ENCODE peak calls at places on chromosomes 7 and 10, in six cellular contexts. One of them, this sample, is unnamed.

GRCh38 chr7:130732980-130733865 is 784 bp downstream of the KLF14 start:
- DNase-seq in GM12892: peak
- DNase-seq in GM12878: no peak
- DNase-seq in H1: peak
- DNase-seq in HepG2: no peak
- DNase-seq in K562: peak
- DNase-seq in this sample: no peak

GRCh38 chr7:16187131-16187530 is 234.2 kb downstream of the CRPPA start:
- DNase-seq in GM12892: no peak
- DNase-seq in K562: no peak
- DNase-seq in GM12878: no peak
- DNase-seq in HepG2: no peak
- DNase-seq in H1: no peak
- DNase-seq in this sample: no peak

GRCh38 chr7:81014266-81014665 is 95.4 kb upstream of the SEMA3C start:
- DNase-seq in GM12892: no peak
- DNase-seq in K562: no peak
- DNase-seq in GM12878: no peak
- DNase-seq in H1: no peak
- DNase-seq in HepG2: no peak
- DNase-seq in this sample: no peak

GRCh38 chr7:8147760-8148463 is 114.1 kb downstream of the ICA1 start:
- DNase-seq in GM12892: no peak
- DNase-seq in HepG2: no peak
- DNase-seq in K562: no peak
- DNase-seq in H1: no peak
- DNase-seq in GM12878: no peak
- DNase-seq in this sample: no peak

GRCh38 chr10:110535958-110536891 is 31.3 kb upstream of the SMC3 start:
- DNase-seq in K562: no peak
- DNase-seq in HepG2: peak
- DNase-seq in GM12892: no peak
- DNase-seq in H1: no peak
- DNase-seq in GM12878: peak
- DNase-seq in this sample: no peak

GRCh38 chr10:129683519-129683918 is 216.5 kb downstream of the MGMT start:
- DNase-seq in HepG2: no peak
- DNase-seq in GM12892: no peak
- DNase-seq in GM12878: no peak
- DNase-seq in K562: no peak
- DNase-seq in H1: no peak
- DNase-seq in this sample: no peak

GRCh38 chr7:84245831-84246230 is 51.2 kb upstream of the SEMA3A start:
- DNase-seq in H1: no peak
- DNase-seq in GM12878: no peak
- DNase-seq in K562: no peak
- DNase-seq in HepG2: peak
- DNase-seq in GM12892: no peak
- DNase-seq in this sample: no peak

GRCh38 chr7:97006146-97006950 is 995 bp downstream of the DLX6 start:
- DNase-seq in H1: peak
- DNase-seq in GM12878: no peak
- DNase-seq in HepG2: peak
- DNase-seq in K562: no peak
- DNase-seq in GM12892: peak
- DNase-seq in this sample: peak

GRCh38 chr7:26399309-26399610 is 107.6 kb downstream of the SNX10 start:
- DNase-seq in K562: no peak
- DNase-seq in GM12892: no peak
- DNase-seq in H1: no peak
- DNase-seq in GM12878: no peak
- DNase-seq in HepG2: no peak
- DNase-seq in this sample: no peak

DNA sequence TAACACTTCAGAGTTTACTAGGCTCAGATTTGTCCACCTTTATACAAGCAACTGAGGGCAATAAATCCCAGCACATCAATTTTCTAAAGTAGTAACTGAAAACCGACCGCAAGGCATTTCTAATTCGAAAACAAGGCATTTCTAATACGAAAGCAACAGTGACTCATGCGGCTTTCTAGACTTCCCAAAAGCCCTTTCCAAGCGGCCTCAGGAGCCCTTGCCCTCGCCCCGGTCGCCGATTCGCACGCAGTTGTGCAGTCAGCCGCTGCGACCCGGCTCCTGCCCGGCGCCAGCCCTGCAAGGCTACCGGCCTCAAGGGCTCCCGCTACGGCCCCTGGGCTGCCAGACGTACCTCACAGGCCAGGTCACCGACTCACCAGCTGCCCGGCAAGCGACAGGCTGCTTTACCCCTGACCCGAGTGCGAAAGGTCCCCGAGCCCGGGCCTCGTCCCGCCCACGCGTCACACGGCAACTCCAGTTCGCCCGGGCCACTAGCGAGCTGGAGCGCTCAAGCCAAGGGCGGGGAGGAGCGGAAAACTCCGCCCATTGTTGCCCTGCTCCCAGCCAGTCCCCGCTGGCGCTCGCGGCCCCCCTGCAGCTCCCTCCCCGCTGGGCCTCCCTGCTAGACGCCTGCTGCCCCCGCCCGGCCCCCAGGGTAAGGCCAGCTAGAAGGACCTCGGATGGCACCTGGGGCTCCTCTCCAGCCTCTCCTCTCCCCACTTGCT is 7.3 kb downstream of the NCOA4 start:
- DNase-seq in GM12892: peak
- DNase-seq in K562: peak
- DNase-seq in GM12878: peak
- DNase-seq in H1: peak
- DNase-seq in HepG2: peak
- DNase-seq in this sample: peak
- TF ChIP-seq POLR2A in GM12892: peak
- TF ChIP-seq POLR2A in K562: peak
- TF ChIP-seq POLR2A in GM12878: peak
- TF ChIP-seq POLR2A in H1: peak
- TF ChIP-seq POLR2A in HepG2: peak
- TF ChIP-seq POLR2A in this sample: peak

GRCh38 chr7:73557397-73558257 is at the start of gene BCL7B:
- DNase-seq in H1: peak
- DNase-seq in HepG2: peak
- DNase-seq in GM12892: peak
- DNase-seq in K562: peak
- DNase-seq in GM12878: no peak
- DNase-seq in this sample: peak

GRCh38 chr7:73560035-73560835 is 2.7 kb upstream of the BCL7B start:
- DNase-seq in HepG2: peak
- DNase-seq in GM12878: no peak
- DNase-seq in GM12892: no peak
- DNase-seq in K562: peak
- DNase-seq in H1: no peak
- DNase-seq in this sample: no peak

GRCh38 chr7:73556208-73557107 is 1.0 kb downstream of the BCL7B start:
- DNase-seq in HepG2: no peak
- DNase-seq in GM12892: no peak
- DNase-seq in H1: no peak
- DNase-seq in GM12878: no peak
- DNase-seq in K562: no peak
- DNase-seq in this sample: no peak

GRCh38 chr7:73555411-73555982 is 2.0 kb downstream of the BCL7B start:
- DNase-seq in GM12878: no peak
- DNase-seq in H1: no peak
- DNase-seq in HepG2: no peak
- DNase-seq in K562: no peak
- DNase-seq in GM12892: no peak
- DNase-seq in this sample: no peak

GRCh38 chr7:73557108-73557396 is 438 bp downstream of the BCL7B start:
- DNase-seq in K562: peak
- DNase-seq in HepG2: peak
- DNase-seq in H1: peak
- DNase-seq in GM12892: peak
- DNase-seq in GM12878: peak
- DNase-seq in this sample: peak
- TF ChIP-seq POLR2AphosphoS5 in K562: peak
- TF ChIP-seq POLR2AphosphoS5 in HepG2: no peak
- TF ChIP-seq POLR2AphosphoS5 in H1: no peak
- TF ChIP-seq POLR2AphosphoS5 in GM12892: no peak
- TF ChIP-seq POLR2AphosphoS5 in GM12878: no peak
- TF ChIP-seq POLR2AphosphoS5 in this sample: no peak

GRCh38 chr7:148944935-148945934 is 61.1 kb upstream of the EZH2 start:
- DNase-seq in H1: no peak
- DNase-seq in GM12878: no peak
- DNase-seq in GM12892: no peak
- DNase-seq in K562: no peak
- DNase-seq in HepG2: no peak
- DNase-seq in this sample: no peak
- TF ChIP-seq TAF1 in H1: no peak
- TF ChIP-seq TAF1 in GM12878: no peak
- TF ChIP-seq TAF1 in GM12892: no peak
- TF ChIP-seq TAF1 in K562: no peak
- TF ChIP-seq TAF1 in HepG2: no peak
- TF ChIP-seq TAF1 in this sample: no peak

DNA sequence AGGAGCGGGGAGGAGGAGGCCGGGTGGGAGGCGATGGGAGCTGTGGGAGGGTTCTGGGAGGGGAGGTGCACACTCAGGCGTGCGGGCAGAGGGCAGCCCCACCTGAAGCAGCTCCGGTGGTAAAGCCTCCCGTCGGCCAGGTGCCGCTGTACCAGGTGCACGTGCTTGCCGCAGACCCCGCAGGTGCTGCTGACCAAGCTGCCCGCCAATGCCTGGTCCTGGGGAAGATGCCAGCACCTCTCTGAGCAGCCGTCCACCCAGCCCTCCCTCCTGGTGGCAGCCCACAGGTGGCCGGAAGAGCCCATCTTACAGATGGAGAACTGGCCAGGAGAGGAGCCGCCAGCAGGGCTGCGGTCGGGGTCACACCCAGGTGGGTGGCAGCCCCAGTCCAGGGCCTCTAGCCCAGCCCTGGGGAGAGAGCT is 12.6 kb downstream of the MICALL2 start:
- DNase-seq in H1: no peak
- DNase-seq in HepG2: no peak
- DNase-seq in K562: no peak
- DNase-seq in GM12878: no peak
- DNase-seq in GM12892: no peak
- DNase-seq in this sample: no peak
- TF ChIP-seq POLR2A in H1: no peak
- TF ChIP-seq POLR2A in HepG2: no peak
- TF ChIP-seq POLR2A in K562: no peak
- TF ChIP-seq POLR2A in GM12878: no peak
- TF ChIP-seq POLR2A in GM12892: no peak
- TF ChIP-seq POLR2A in this sample: no peak

GRCh38 chr10:93222211-93222754 is 148.6 kb downstream of the CYP26A1 start:
- DNase-seq in GM12892: no peak
- DNase-seq in K562: no peak
- DNase-seq in GM12878: no peak
- DNase-seq in H1: no peak
- DNase-seq in HepG2: no peak
- DNase-seq in this sample: no peak
- TF ChIP-seq POLR2AphosphoS5 in GM12892: no peak
- TF ChIP-seq POLR2AphosphoS5 in K562: no peak
- TF ChIP-seq POLR2AphosphoS5 in GM12878: no peak
- TF ChIP-seq POLR2AphosphoS5 in H1: no peak
- TF ChIP-seq POLR2AphosphoS5 in HepG2: no peak
- TF ChIP-seq POLR2AphosphoS5 in this sample: no peak

GRCh38 chr7:107122483-107122882 is 46.3 kb upstream of the HBP1 start:
- DNase-seq in HepG2: no peak
- DNase-seq in GM12878: no peak
- DNase-seq in H1: no peak
- DNase-seq in GM12892: no peak
- DNase-seq in K562: no peak
- DNase-seq in this sample: no peak

GRCh38 chr7:107119376-107120100 is 49.3 kb upstream of the HBP1 start:
- DNase-seq in K562: no peak
- DNase-seq in GM12878: no peak
- DNase-seq in HepG2: no peak
- DNase-seq in H1: no peak
- DNase-seq in GM12892: no peak
- DNase-seq in this sample: no peak

GRCh38 chr7:107115114-107115513 is 53.7 kb upstream of the HBP1 start:
- DNase-seq in H1: no peak
- DNase-seq in HepG2: no peak
- DNase-seq in GM12892: no peak
- DNase-seq in K562: no peak
- DNase-seq in GM12878: no peak
- DNase-seq in this sample: no peak

GRCh38 chr7:107115762-107116540 is 52.9 kb upstream of the HBP1 start:
- DNase-seq in GM12878: no peak
- DNase-seq in K562: no peak
- DNase-seq in H1: no peak
- DNase-seq in GM12892: no peak
- DNase-seq in HepG2: no peak
- DNase-seq in this sample: no peak

GRCh38 chr7:107118109-107118900 is 50.5 kb upstream of the HBP1 start:
- DNase-seq in HepG2: no peak
- DNase-seq in K562: no peak
- DNase-seq in GM12892: no peak
- DNase-seq in H1: no peak
- DNase-seq in GM12878: no peak
- DNase-seq in this sample: no peak
- TF ChIP-seq TAF1 in HepG2: no peak
- TF ChIP-seq TAF1 in K562: no peak
- TF ChIP-seq TAF1 in GM12892: no peak
- TF ChIP-seq TAF1 in H1: no peak
- TF ChIP-seq TAF1 in GM12878: no peak
- TF ChIP-seq TAF1 in this sample: no peak

This sample was measured in GM12891.